ENCODE peak calls at places on chromosomes 2 and 18, in six cellular contexts. H is central memory CD4-positive, alpha-beta T cell; Y is MCF 10A; M is stimulated activated CD8-positive, alpha-beta memory T cell treated with anti-CD3 and anti-CD28 coated beads, Interleukin-4, amount 100 ng/mL, for 1 hour; Z is GM12864; D is AG08395. F is an unnamed sample.
A peak's percentile ranks its signal among the peaks of the same experiment; 100 is the strongest.

GRCh38 chr18:48566588-48566987 is 27.8 kb downstream of the CTIF start:
- DNase-seq in Y (no peak), Z (no peak), M (no peak), D (no peak), H (no peak), F (peak; percentile 52)

GRCh38 chr2:121386707-121387106 is 101.7 kb upstream of the TFCP2L1 start:
- DNase-seq in Z (no peak), Y (peak; percentile 44), H (no peak), D (peak; percentile 59), M (no peak), F (peak; percentile 46)

GRCh38 chr2:240247868-240248820 is 107.7 kb upstream of the OTOS start:
- DNase-seq in D (no peak), Z (no peak), M (no peak), H (no peak), Y (no peak), F (no peak)

GRCh38 chr2:105812180-105813044 is 67.7 kb downstream of the NCK2 start:
- DNase-seq in D (peak; percentile 75), Y (no peak), Z (no peak), M (no peak), H (no peak), F (peak; percentile 83)

GRCh38 chr18:23703057-23703986 is 14.1 kb downstream of the LAMA3 start:
- DNase-seq in Z (no peak), H (peak; percentile 33), D (peak; percentile 79), Y (peak; percentile 76), M (no peak), F (peak; percentile 78)

GRCh38 chr2:71605173-71605641 is 151.8 kb downstream of the DYSF start:
- DNase-seq in M (no peak), Z (no peak), Y (no peak), D (no peak), H (no peak), F (no peak)

GRCh38 chr2:26560892-26561291 is 80.3 kb downstream of the CIB4 start:
- DNase-seq in M (no peak), Y (no peak), D (no peak), H (no peak), Z (no peak), F (no peak)

GRCh38 chr2:43158259-43158880 is 68.0 kb downstream of the ZFP36L2 start:
- DNase-seq in M (no peak), Y (peak; percentile 92), D (peak; percentile 79), Z (no peak), H (no peak), F (peak; percentile 92)

GRCh38 chr2:23760746-23761145 is 166.2 kb downstream of the ATAD2B start:
- DNase-seq in D (peak; percentile 19), M (no peak), Z (no peak), H (no peak), Y (peak; percentile 41), F (peak; percentile 60)

GRCh38 chr18:24333116-24333515 is 64.5 kb downstream of the OSBPL1A start:
- DNase-seq in D (no peak), M (no peak), Z (no peak), Y (no peak), H (no peak), F (peak; percentile 5)

GRCh38 chr2:7673843-7674242 is 756.6 kb downstream of the RNF144A start:
- DNase-seq in Z (no peak), D (peak; percentile 18), M (no peak), H (no peak), Y (peak; percentile 24), F (no peak)

GRCh38 chr2:73089270-73090030 is 17.9 kb upstream of the SFXN5 start:
- DNase-seq in Y (peak; percentile 79), D (peak; percentile 99), M (no peak), Z (no peak), H (no peak), F (peak; percentile 99)

GRCh38 chr2:150644298-150645067 is 157.0 kb upstream of the RND3 start:
- DNase-seq in D (peak; percentile 12), M (no peak), Y (no peak), Z (no peak), H (no peak), F (peak; percentile 58)

GRCh38 chr2:152740743-152741328 is 22.4 kb downstream of the ARL6IP6 start:
- DNase-seq in M (no peak), Y (peak; percentile 63), D (peak; percentile 68), Z (no peak), H (peak; percentile 51), F (peak; percentile 65)

GRCh38 chr18:50447952-50448351 is 73.1 kb downstream of the SKA1 start:
- DNase-seq in M (no peak), Y (no peak), D (no peak), Z (no peak), H (no peak), F (no peak)

GRCh38 chr2:26770986-26771586 is 7.0 kb downstream of the SLC35F6 start:
- DNase-seq in H (no peak), M (no peak), Z (no peak), D (peak; percentile 57), Y (peak; percentile 98), F (peak; percentile 89)

GRCh38 chr2:7588295-7588694 is 671.1 kb downstream of the RNF144A start:
- DNase-seq in D (no peak), H (no peak), M (no peak), Z (no peak), Y (peak; percentile 60), F (peak; percentile 28)

GRCh38 chr2:98552499-98553179 is 55.7 kb downstream of the COA5 start:
- DNase-seq in Y (no peak), D (peak; percentile 38), M (no peak), H (no peak), Z (no peak), F (peak; percentile 7)

GRCh38 chr2:102664439-102665042 is 45.2 kb downstream of the SLC9A2 start:
- DNase-seq in Z (peak; percentile 63), D (no peak), Y (peak; percentile 84), H (no peak), M (no peak), F (peak; percentile 100)

GRCh38 chr2:60958800-60959199 is 58.7 kb upstream of the PEX13 start:
- DNase-seq in H (no peak), Z (no peak), Y (peak; percentile 91), M (no peak), D (peak; percentile 19), F (peak; percentile 99)

GRCh38 chr2:169877406-169877805 is 50.2 kb downstream of the UBR3 start:
- DNase-seq in M (no peak), Y (peak; percentile 18), Z (no peak), H (no peak), D (peak; percentile 4), F (peak; percentile 31)

GRCh38 chr2:74548919-74549684 is 4.6 kb downstream of the LOXL3 start:
- DNase-seq in M (no peak), Y (peak; percentile 71), H (no peak), D (peak; percentile 69), Z (no peak), F (peak; percentile 58)

GRCh38 chr2:238974061-238974460 is 126.2 kb downstream of the TWIST2 start:
- DNase-seq in H (no peak), M (no peak), Z (no peak), D (peak; percentile 65), Y (peak; percentile 67), F (peak; percentile 43)

GRCh38 chr2:197838036-197838435 is 33.6 kb downstream of the PLCL1 start:
- DNase-seq in Z (no peak), M (no peak), H (peak; percentile 41), D (peak; percentile 54), Y (no peak), F (no peak)

GRCh38 chr2:197388866-197389587 is 45.8 kb downstream of the SF3B1 start:
- DNase-seq in Z (no peak), M (no peak), D (no peak), Y (no peak), H (no peak), F (no peak)

GRCh38 chr2:155944209-155944608 is 388.3 kb downstream of the NR4A2 start:
- DNase-seq in Z (no peak), D (no peak), H (no peak), M (no peak), Y (no peak), F (peak; percentile 1)

GRCh38 chr2:44715671-44716077 is 225.8 kb upstream of the SIX3 start:
- DNase-seq in D (peak; percentile 74), M (no peak), Y (peak; percentile 52), H (no peak), Z (no peak), F (peak; percentile 56)